ENCODE peak calls at places on chromosome 20, in five cellular contexts. R is H1, A is HepG2, L is K562, Q is GM12878. C is an unnamed sample. For H3K79me2, the result is how much of the 10 kb centered on the place peaks cover.

GRCh38 chr20:37918035-37918434 is 15.1 kb downstream of the VSTM2L start:
- DNase-seq in R (no peak), A (no peak), L (no peak), Q (no peak), C (no peak)

GRCh38 chr20:19791887-19792286 is 33.8 kb downstream of the RIN2 start:
- DNase-seq in R (no peak), A (no peak), L (no peak), Q (no peak), C (no peak)

GRCh38 chr20:6588296-6588695 is 179.2 kb upstream of the BMP2 start:
- DNase-seq in R (no peak), A (no peak), L (no peak), Q (no peak), C (no peak)

GRCh38 chr20:25014816-25015215 is 22.3 kb upstream of the APMAP start:
- DNase-seq in R (no peak), A (no peak), L (no peak), Q (no peak), C (no peak)

GRCh38 chr20:34262488-34263288 is 21.5 kb downstream of the ASIP start:
- DNase-seq in R (no peak), A (peak), L (peak), Q (no peak), C (no peak)

GRCh38 chr20:64082126-64082638 is 2.0 kb downstream of the LKAAEAR1 start:
- DNase-seq in R (peak), A (peak), L (no peak), Q (no peak), C (peak)

GRCh38 chr20:8366303-8366923 is 234.3 kb downstream of the PLCB1 start:
- DNase-seq in R (no peak), A (peak), L (no peak), Q (no peak), C (no peak)

GRCh38 chr20:3283222-3283820 is 44.3 kb upstream of the SLC4A11 start:
- DNase-seq in R (no peak), A (no peak), L (no peak), Q (no peak), C (no peak)

GRCh38 chr20:61252601-61253263 is 671 bp downstream of the CDH4 start:
- DNase-seq in R (peak), A (no peak), L (no peak), Q (no peak), C (peak)

GRCh38 chr20:62938105-62938888 is at the start of gene GID8:
- DNase-seq in R (no peak), A (peak), L (peak), Q (no peak), C (peak)

GRCh38 chr20:32168184-32168910 is 39.2 kb downstream of the PLAGL2 start:
- DNase-seq in R (no peak), A (peak), L (peak), Q (no peak), C (peak)

GRCh38 chr20:38447931-38448675 is 13.0 kb upstream of the SNHG17 start:
- DNase-seq in R (no peak), A (peak), L (peak), Q (no peak), C (no peak)

GRCh38 chr20:3115190-3116107 is 30.9 kb upstream of the AVP start:
- DNase-seq in R (peak), A (peak), L (peak), Q (peak), C (peak)

GRCh38 chr20:33933469-33933909 is 60.2 kb upstream of the RALY start:
- DNase-seq in R (peak), A (peak), L (peak), Q (no peak), C (peak)

GRCh38 chr20:47600967-47601547 is 99.4 kb downstream of the NCOA3 start:
- DNase-seq in R (no peak), A (no peak), L (peak), Q (no peak), C (no peak)

GRCh38 chr20:30921286-30922071 is 336.0 kb upstream of the DEFB115 start:
- DNase-seq in R (no peak), A (no peak), L (no peak), Q (no peak), C (peak)

GRCh38 chr20:30919514-30920188 is 337.8 kb upstream of the DEFB115 start:
- DNase-seq in R (no peak), A (no peak), L (no peak), Q (no peak), C (no peak)

DNA sequence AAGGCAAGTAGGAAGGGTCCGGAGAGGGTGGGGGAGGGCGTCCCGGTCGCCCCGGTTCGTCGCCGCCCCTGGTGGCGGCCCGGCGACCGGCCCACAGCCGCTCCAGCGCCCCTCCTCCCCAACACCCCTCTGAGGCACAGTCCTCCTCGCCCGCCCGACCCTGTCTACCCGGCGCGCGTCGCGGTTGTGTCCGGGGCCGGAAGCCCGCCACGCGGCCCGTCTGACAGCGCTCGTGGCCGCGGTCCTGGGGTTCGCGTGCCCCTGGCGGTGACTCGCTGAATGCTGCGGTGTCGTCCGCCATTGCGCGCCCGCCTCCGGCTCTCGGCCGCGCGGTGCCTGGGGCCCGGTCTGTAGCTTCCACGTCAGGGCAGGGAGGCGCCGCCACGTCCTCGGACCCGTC is 335.3 kb upstream of the DEFB115 start:
- DNase-seq in R (no peak), A (no peak), L (no peak), Q (no peak), C (peak)
- TF ChIP-seq CREB1 in R (no peak), A (no peak), L (no peak), Q (no peak), C (no peak)

GRCh38 chr20:36017034-36017951 is 48.9 kb downstream of the CNBD2 start:
- DNase-seq in R (no peak), A (no peak), L (no peak), Q (no peak), C (peak)

GRCh38 chr20:36015806-36016401 is 47.5 kb downstream of the CNBD2 start:
- DNase-seq in R (no peak), A (no peak), L (no peak), Q (no peak), C (no peak)

DNA sequence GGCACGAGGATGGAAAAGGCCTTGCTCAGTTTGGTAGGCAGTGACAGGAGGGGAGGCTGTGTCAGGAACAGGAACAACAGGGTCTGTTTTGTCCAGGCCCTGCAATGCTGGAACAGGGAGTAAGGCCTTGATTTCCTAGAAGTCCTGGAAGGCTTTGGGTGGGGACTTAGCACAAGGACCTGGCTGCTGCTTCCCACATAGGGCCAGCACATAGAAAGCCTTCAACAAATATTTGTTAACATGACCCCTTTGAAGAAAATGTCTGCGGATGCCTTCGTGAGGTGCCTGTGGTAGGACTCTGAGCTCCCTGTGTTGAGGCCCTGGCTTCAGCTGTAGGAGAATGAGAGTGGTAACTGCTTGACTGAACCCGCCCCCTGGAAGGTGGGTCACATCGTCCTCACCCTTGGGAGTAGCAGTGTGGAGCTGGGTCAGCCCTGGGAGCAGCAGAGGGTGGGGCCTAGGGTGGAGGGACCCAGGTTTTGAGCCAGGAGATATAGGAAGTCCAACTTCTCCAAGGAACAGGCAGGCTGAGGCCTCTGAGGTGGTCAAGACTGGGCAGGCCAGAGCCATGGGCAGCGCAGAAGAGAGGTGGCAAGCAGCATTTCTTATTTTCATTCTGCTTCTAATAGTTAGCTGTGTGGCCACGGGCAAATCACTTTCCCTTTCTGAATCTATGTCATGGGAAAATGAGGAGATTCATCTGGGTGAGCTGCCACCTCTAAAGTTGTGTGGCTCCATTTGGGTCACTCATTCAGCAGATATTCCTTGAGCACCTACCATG is 50.0 kb downstream of the CNBD2 start:
- DNase-seq in R (no peak), A (peak), L (no peak), Q (no peak), C (no peak)
- H2AFZ ChIP-seq in R (peak), A (no peak), L (no peak), Q (no peak), C (peak)

GRCh38 chr20:57690525-57690924 is 19.3 kb downstream of the PMEPA1 start:
- DNase-seq in R (no peak), A (no peak), L (no peak), Q (no peak), C (no peak)
- H3K79me2 ChIP-seq in R (under half), A (under half), L (under half), Q (under half), C (half or more)

GRCh38 chr20:13264902-13265301 is 43.8 kb downstream of the ISM1 start:
- DNase-seq in R (no peak), A (no peak), L (no peak), Q (no peak), C (no peak)
- TF ChIP-seq CREB1 in R (no peak), A (no peak), L (no peak), Q (no peak), C (no peak)

GRCh38 chr20:56151834-56152233 is 96.7 kb upstream of the MC3R start:
- DNase-seq in R (no peak), A (no peak), L (no peak), Q (no peak), C (no peak)

GRCh38 chr20:56155625-56156024 is 92.9 kb upstream of the MC3R start:
- DNase-seq in R (no peak), A (no peak), L (no peak), Q (no peak), C (no peak)

GRCh38 chr20:56160956-56161355 is 87.6 kb upstream of the MC3R start:
- DNase-seq in R (no peak), A (no peak), L (no peak), Q (no peak), C (no peak)

GRCh38 chr20:56158489-56158888 is 90.0 kb upstream of the MC3R start:
- DNase-seq in R (no peak), A (no peak), L (no peak), Q (no peak), C (no peak)

GRCh38 chr20:56157530-56158203 is 90.9 kb upstream of the MC3R start:
- DNase-seq in R (no peak), A (no peak), L (no peak), Q (no peak), C (no peak)
- H2AFZ ChIP-seq in R (no peak), A (no peak), L (no peak), Q (no peak), C (no peak)

DNA sequence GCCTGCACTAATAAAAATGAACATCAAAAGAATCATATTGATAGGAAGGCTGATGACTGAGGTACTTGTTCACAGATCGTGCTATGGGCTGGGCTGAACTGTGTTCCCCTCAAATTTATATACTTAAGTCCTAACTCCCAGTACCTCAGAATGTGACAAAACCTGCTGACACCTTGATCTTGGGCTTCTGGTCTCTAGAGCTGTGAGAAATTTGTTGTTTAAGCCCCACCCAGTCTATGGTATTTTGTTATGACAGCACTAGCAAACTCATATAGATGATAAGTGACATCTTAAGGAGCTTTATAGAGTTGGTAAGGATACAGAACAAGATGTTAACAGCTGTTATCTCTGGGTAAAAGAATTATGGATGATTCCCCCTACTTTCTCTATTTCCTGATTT is 13.8 kb downstream of the UBE2V1 start:
- DNase-seq in R (no peak), A (no peak), L (no peak), Q (no peak), C (no peak)
- H3K79me2 ChIP-seq in R (under half), A (half or more), L (half or more), Q (half or more), C (half or more)

GRCh38 chr20:50368813-50369224 is 141.4 kb upstream of the PTPN1 start:
- DNase-seq in R (no peak), A (peak), L (peak), Q (no peak), C (no peak)

GRCh38 chr20:50367104-50367674 is 143.0 kb upstream of the PTPN1 start:
- DNase-seq in R (no peak), A (no peak), L (no peak), Q (no peak), C (no peak)

GRCh38 chr20:50368386-50368785 is 141.8 kb upstream of the PTPN1 start:
- DNase-seq in R (no peak), A (no peak), L (no peak), Q (no peak), C (no peak)

GRCh38 chr20:50367739-50368375 is 142.3 kb upstream of the PTPN1 start:
- DNase-seq in R (no peak), A (no peak), L (no peak), Q (no peak), C (no peak)

DNA sequence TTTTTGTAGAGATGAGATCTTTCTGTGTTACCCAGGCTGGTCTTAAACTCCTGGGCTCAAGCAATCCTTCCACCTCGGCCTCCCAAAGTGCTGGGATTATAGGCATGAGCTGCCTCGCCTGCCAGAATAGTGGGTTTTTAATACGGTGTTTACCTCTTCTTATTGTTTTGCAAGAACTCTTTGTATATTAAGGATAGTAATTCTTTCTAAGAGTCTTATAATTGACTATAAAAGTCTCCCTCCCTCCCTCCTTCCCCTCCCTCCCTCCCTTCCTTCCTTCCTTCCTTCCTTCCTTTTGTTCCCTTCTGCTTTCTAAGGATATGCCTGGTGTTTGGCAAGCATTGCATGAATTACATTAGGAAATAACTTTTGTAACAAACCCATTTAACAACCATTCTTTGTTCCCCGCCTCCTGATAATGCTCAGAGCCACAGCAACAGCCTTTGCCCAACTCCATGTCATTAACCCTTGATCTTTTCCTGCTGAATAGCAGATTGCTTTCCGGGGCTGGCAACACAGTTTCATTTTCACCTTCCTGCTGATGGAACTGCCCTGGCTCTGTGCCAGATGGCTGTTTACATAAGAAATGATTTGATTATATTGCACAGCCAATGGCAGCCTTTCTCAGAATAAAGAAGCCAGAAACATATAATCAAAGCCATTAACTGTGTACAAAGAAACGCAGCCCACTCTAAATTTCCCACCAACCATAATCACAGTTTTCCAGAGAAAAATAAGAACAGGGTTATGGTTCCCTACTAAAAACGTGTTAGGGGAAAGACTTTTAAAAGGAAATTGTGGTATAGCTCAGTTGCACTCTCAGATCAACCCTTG is 143.7 kb upstream of the PTPN1 start:
- DNase-seq in R (no peak), A (peak), L (peak), Q (no peak), C (no peak)
- TF ChIP-seq CREB1 in R (no peak), A (peak), L (no peak), Q (no peak), C (no peak)

C was measured in GM23338.